ENCODE peak calls at places on chromosome 13, in ten cellular contexts. One of them, this sample, is unnamed.

GRCh38 chr13:64457976-64458375 is 2772.2 kb downstream of the PCDH9 start:
- DNase-seq in astrocyte: peak
- DNase-seq in MM.1S: no peak
- DNase-seq in M059J: no peak
- DNase-seq in C1 segment of cervical spinal cord: no peak
- DNase-seq in NCI-H1436: no peak
- DNase-seq in iris pigment epithelial cell: peak
- DNase-seq in H54: no peak
- DNase-seq in RPMI7951: no peak
- DNase-seq in spleen: no peak
- DNase-seq in this sample: peak

GRCh38 chr13:29483211-29483610 is 112.3 kb downstream of the SLC7A1 start:
- DNase-seq in H54: no peak
- DNase-seq in C1 segment of cervical spinal cord: no peak
- DNase-seq in astrocyte: no peak
- DNase-seq in RPMI7951: no peak
- DNase-seq in iris pigment epithelial cell: no peak
- DNase-seq in M059J: no peak
- DNase-seq in NCI-H1436: no peak
- DNase-seq in MM.1S: no peak
- DNase-seq in spleen: peak
- DNase-seq in this sample: no peak

GRCh38 chr13:41552031-41552430 is 94.7 kb downstream of the RGCC start:
- DNase-seq in astrocyte: no peak
- DNase-seq in H54: no peak
- DNase-seq in MM.1S: no peak
- DNase-seq in iris pigment epithelial cell: no peak
- DNase-seq in spleen: no peak
- DNase-seq in NCI-H1436: no peak
- DNase-seq in RPMI7951: no peak
- DNase-seq in C1 segment of cervical spinal cord: no peak
- DNase-seq in M059J: no peak
- DNase-seq in this sample: no peak

GRCh38 chr13:75596657-75597182 is 39.4 kb upstream of the LMO7 start:
- DNase-seq in RPMI7951: no peak
- DNase-seq in iris pigment epithelial cell: peak
- DNase-seq in M059J: no peak
- DNase-seq in spleen: no peak
- DNase-seq in H54: no peak
- DNase-seq in NCI-H1436: no peak
- DNase-seq in MM.1S: no peak
- DNase-seq in astrocyte: no peak
- DNase-seq in C1 segment of cervical spinal cord: no peak
- DNase-seq in this sample: no peak

GRCh38 chr13:29849731-29850212 is 645 bp downstream of the UBL3 start:
- DNase-seq in M059J: peak
- DNase-seq in spleen: peak
- DNase-seq in iris pigment epithelial cell: peak
- DNase-seq in C1 segment of cervical spinal cord: peak
- DNase-seq in RPMI7951: peak
- DNase-seq in MM.1S: peak
- DNase-seq in astrocyte: peak
- DNase-seq in NCI-H1436: no peak
- DNase-seq in H54: no peak
- DNase-seq in this sample: peak

GRCh38 chr13:32086791-32087441 is 55.3 kb downstream of the FRY start:
- DNase-seq in RPMI7951: no peak
- DNase-seq in spleen: no peak
- DNase-seq in NCI-H1436: no peak
- DNase-seq in C1 segment of cervical spinal cord: no peak
- DNase-seq in MM.1S: no peak
- DNase-seq in M059J: no peak
- DNase-seq in astrocyte: no peak
- DNase-seq in iris pigment epithelial cell: peak
- DNase-seq in H54: no peak
- DNase-seq in this sample: no peak

GRCh38 chr13:64428196-64428595 is 2801.9 kb downstream of the PCDH9 start:
- DNase-seq in MM.1S: no peak
- DNase-seq in H54: no peak
- DNase-seq in iris pigment epithelial cell: peak
- DNase-seq in spleen: no peak
- DNase-seq in NCI-H1436: no peak
- DNase-seq in RPMI7951: no peak
- DNase-seq in M059J: peak
- DNase-seq in astrocyte: peak
- DNase-seq in C1 segment of cervical spinal cord: no peak
- DNase-seq in this sample: peak

GRCh38 chr13:73215807-73216206 is 157.0 kb downstream of the KLF5 start:
- DNase-seq in M059J: peak
- DNase-seq in iris pigment epithelial cell: peak
- DNase-seq in H54: no peak
- DNase-seq in astrocyte: peak
- DNase-seq in MM.1S: no peak
- DNase-seq in RPMI7951: no peak
- DNase-seq in spleen: no peak
- DNase-seq in NCI-H1436: no peak
- DNase-seq in C1 segment of cervical spinal cord: no peak
- DNase-seq in this sample: no peak

GRCh38 chr13:21322988-21323387 is 136.1 kb downstream of the ZDHHC20 start:
- DNase-seq in M059J: no peak
- DNase-seq in spleen: no peak
- DNase-seq in NCI-H1436: no peak
- DNase-seq in astrocyte: no peak
- DNase-seq in RPMI7951: no peak
- DNase-seq in C1 segment of cervical spinal cord: no peak
- DNase-seq in MM.1S: no peak
- DNase-seq in iris pigment epithelial cell: no peak
- DNase-seq in H54: no peak
- DNase-seq in this sample: no peak

GRCh38 chr13:38223093-38223492 is 126.6 kb upstream of the UFM1 start:
- DNase-seq in RPMI7951: peak
- DNase-seq in H54: no peak
- DNase-seq in astrocyte: peak
- DNase-seq in iris pigment epithelial cell: peak
- DNase-seq in M059J: peak
- DNase-seq in spleen: no peak
- DNase-seq in MM.1S: no peak
- DNase-seq in C1 segment of cervical spinal cord: no peak
- DNase-seq in NCI-H1436: no peak
- DNase-seq in this sample: peak

GRCh38 chr13:99721606-99722384 is 220.5 kb downstream of the TM9SF2 start:
- DNase-seq in astrocyte: no peak
- DNase-seq in MM.1S: no peak
- DNase-seq in H54: peak
- DNase-seq in iris pigment epithelial cell: peak
- DNase-seq in RPMI7951: no peak
- DNase-seq in spleen: no peak
- DNase-seq in M059J: peak
- DNase-seq in NCI-H1436: no peak
- DNase-seq in C1 segment of cervical spinal cord: no peak
- DNase-seq in this sample: no peak

GRCh38 chr13:45178349-45179142 is 22.3 kb downstream of the KCTD4 start:
- DNase-seq in H54: no peak
- DNase-seq in C1 segment of cervical spinal cord: no peak
- DNase-seq in iris pigment epithelial cell: peak
- DNase-seq in spleen: no peak
- DNase-seq in MM.1S: no peak
- DNase-seq in RPMI7951: peak
- DNase-seq in astrocyte: peak
- DNase-seq in NCI-H1436: no peak
- DNase-seq in M059J: peak
- DNase-seq in this sample: peak

GRCh38 chr13:40665754-40666057 is 735 bp downstream of the FOXO1 start:
- DNase-seq in iris pigment epithelial cell: no peak
- DNase-seq in H54: peak
- DNase-seq in C1 segment of cervical spinal cord: no peak
- DNase-seq in RPMI7951: peak
- DNase-seq in MM.1S: peak
- DNase-seq in M059J: no peak
- DNase-seq in astrocyte: peak
- DNase-seq in spleen: no peak
- DNase-seq in NCI-H1436: no peak
- DNase-seq in this sample: peak